ENCODE peak calls at places on chromosomes 13 and 19, in ten cellular contexts. G is mesothelial cell of epicardium; H is iPS-NIHi11; R is stimulated activated CD4-positive, alpha-beta T cell treated with anti-CD3 and anti-CD28 coated beads, Interleukin-12 subunit alpha, Interleukin-12 subunit beta, amount 100 ng/mL, for 48 hours; Q is NCI-H1930; P is thyroid gland; U is adrenal gland; Z is B cell; A is activated CD4-positive, CD25-positive, alpha-beta regulatory T cell; T is naive B cell. J is an unnamed sample.

GRCh38 chr19:13077233-13077632 is 25.4 kb downstream of the LYL1 start:
- DNase-seq in R (no peak), H (no peak), Q (no peak), Z (no peak), G (no peak), A (no peak), U (no peak), T (no peak), P (no peak), J (peak; percentile 51)

GRCh38 chr19:1437609-1438008 is 587 bp upstream of the RPS15 start:
- DNase-seq in Z (no peak), H (no peak), T (no peak), R (no peak), U (no peak), Q (no peak), G (no peak), P (no peak), A (no peak), J (no peak)

GRCh38 chr19:7152568-7152967 is 83.1 kb downstream of the ZNF557 start:
- DNase-seq in U (no peak), A (no peak), Z (no peak), Q (no peak), P (no peak), H (no peak), G (no peak), R (no peak), T (no peak), J (no peak)

GRCh38 chr13:57018915-57019314 is 121.8 kb upstream of the PRR20A start:
- DNase-seq in H (no peak), Q (no peak), P (no peak), Z (no peak), U (no peak), T (no peak), A (no peak), R (no peak), G (no peak), J (no peak)

GRCh38 chr13:96089749-96090239 is at the start of gene HS6ST3:
- DNase-seq in R (no peak), H (peak; percentile 81), A (no peak), Q (peak; percentile 54), P (peak; percentile 77), T (no peak), G (peak; percentile 59), U (peak; percentile 75), Z (no peak), J (peak; percentile 71)

GRCh38 chr13:112793545-112794445 is 104.0 kb downstream of the ATP11A start:
- DNase-seq in P (no peak), H (no peak), A (no peak), T (no peak), Q (no peak), G (no peak), U (no peak), Z (no peak), R (no peak), J (no peak)

GRCh38 chr19:6088677-6089063 is 21.6 kb downstream of the RFX2 start:
- DNase-seq in U (no peak), Z (no peak), H (no peak), R (no peak), A (no peak), P (no peak), G (no peak), Q (no peak), T (no peak), J (no peak)

GRCh38 chr13:25806304-25806974 is 245.4 kb downstream of the SHISA2 start:
- DNase-seq in T (no peak), P (peak; percentile 3), A (no peak), U (no peak), Q (no peak), Z (no peak), G (no peak), H (no peak), R (no peak), J (no peak)

GRCh38 chr19:36081385-36081784 is 26.7 kb downstream of the WDR62 start:
- DNase-seq in T (no peak), Q (no peak), P (no peak), G (no peak), H (no peak), U (no peak), A (no peak), R (no peak), Z (no peak), J (peak; percentile 43)

GRCh38 chr19:44851427-44851826 is 5.3 kb downstream of the NECTIN2 start:
- DNase-seq in Q (no peak), H (no peak), P (no peak), R (no peak), T (no peak), Z (no peak), G (no peak), A (no peak), U (no peak), J (no peak)

GRCh38 chr13:39895254-39895653 is 239.8 kb downstream of the COG6 start:
- DNase-seq in Z (no peak), R (no peak), Q (no peak), A (no peak), G (no peak), H (no peak), P (no peak), T (no peak), U (no peak), J (no peak)

GRCh38 chr13:107348931-107349330 is 781.0 kb upstream of the ARGLU1 start:
- DNase-seq in H (no peak), P (no peak), U (no peak), G (no peak), T (no peak), R (no peak), A (no peak), Q (no peak), Z (no peak), J (no peak)

GRCh38 chr13:28655566-28655965 is 3.4 kb upstream of the POMP start:
- DNase-seq in U (no peak), Z (no peak), R (no peak), A (no peak), P (peak; percentile 27), H (no peak), G (no peak), T (no peak), Q (no peak), J (no peak)

GRCh38 chr13:30147380-30147779 is 160.0 kb downstream of the KATNAL1 start:
- DNase-seq in U (no peak), P (no peak), Z (no peak), R (no peak), G (no peak), Q (no peak), A (no peak), T (no peak), H (no peak), J (no peak)

GRCh38 chr19:50968709-50969412 is 530 bp downstream of the KLK6 start:
- DNase-seq in R (no peak), A (no peak), P (no peak), U (no peak), G (no peak), H (no peak), Q (no peak), T (no peak), Z (no peak), J (no peak)

GRCh38 chr13:60727140-60727539 is 330.1 kb downstream of the TDRD3 start:
- DNase-seq in R (no peak), H (no peak), P (no peak), T (no peak), G (no peak), A (no peak), Q (no peak), U (no peak), Z (no peak), J (no peak)

GRCh38 chr19:48819366-48819816 is 8.6 kb upstream of the BCAT2 start:
- DNase-seq in Z (no peak), R (no peak), P (peak; percentile 97), U (peak; percentile 95), G (no peak), A (no peak), T (no peak), Q (no peak), H (peak; percentile 31), J (no peak)

GRCh38 chr13:97574926-97575325 is 141.0 kb downstream of the RAP2A start:
- DNase-seq in R (no peak), G (no peak), P (no peak), Q (peak; percentile 41), H (peak; percentile 41), T (no peak), A (no peak), U (peak; percentile 19), Z (no peak), J (no peak)

GRCh38 chr19:13132471-13133166 is 14.6 kb downstream of the NACC1 start:
- DNase-seq in Z (no peak), H (no peak), G (no peak), P (peak; percentile 23), A (no peak), R (peak; percentile 72), U (no peak), Q (no peak), T (no peak), J (no peak)

GRCh38 chr13:45219938-45220375 is 19.1 kb upstream of the KCTD4 start:
- DNase-seq in R (no peak), U (no peak), T (no peak), P (no peak), H (no peak), Z (no peak), Q (peak; percentile 65), A (no peak), G (no peak), J (no peak)